ENCODE peak calls at places on chromosomes 16 and 17, in four cellular contexts. Y is T-helper 2 cell, C is NCI-H460, K is C1 segment of cervical spinal cord. T is an unnamed sample.

GRCh38 chr16:30615358-30616076 is 5.3 kb upstream of the ZNF689 start:
- DNase-seq in K (peak; percentile 19), C (peak; percentile 13), Y (peak; percentile 47), T (peak; percentile 30)

GRCh38 chr16:29842732-29843346 is 20.2 kb downstream of the CDIPT start:
- DNase-seq in C (no peak), K (no peak), Y (no peak), T (no peak)

GRCh38 chr17:8117980-8118768 is at the start of gene ALOXE3:
- DNase-seq in Y (no peak), C (no peak), K (no peak), T (peak; percentile 68)

GRCh38 chr17:56985371-56986162 is 7.6 kb downstream of the SCPEP1 start:
- DNase-seq in C (no peak), K (no peak), Y (no peak), T (no peak)

GRCh38 chr16:56422896-56423441 is 2.4 kb downstream of the AMFR start:
- DNase-seq in K (no peak), C (no peak), Y (no peak), T (no peak)

GRCh38 chr16:1428511-1428910 is 2.4 kb upstream of the PERCC1 start:
- DNase-seq in Y (no peak), K (no peak), C (no peak), T (no peak)

GRCh38 chr16:80541306-80541694 is 507 bp downstream of the DYNLRB2 start:
- DNase-seq in Y (no peak), K (no peak), C (no peak), T (no peak)

GRCh38 chr16:75379911-75380847 is 53.1 kb downstream of the CFDP1 start:
- DNase-seq in K (no peak), C (no peak), Y (peak; percentile 33), T (no peak)

GRCh38 chr17:78599419-78599818 is 22.2 kb upstream of the DNAH17 start:
- DNase-seq in Y (no peak), C (no peak), K (no peak), T (no peak)

GRCh38 chr16:8814095-8814806 is 16.6 kb downstream of the PMM2 start:
- DNase-seq in C (no peak), Y (no peak), K (no peak), T (no peak)

GRCh38 chr17:69232650-69233049 is 4.0 kb upstream of the ABCA10 start:
- DNase-seq in C (no peak), Y (no peak), K (no peak), T (no peak)

GRCh38 chr17:65783845-65784334 is 222.4 kb upstream of the AXIN2 start:
- DNase-seq in K (no peak), Y (no peak), C (peak; percentile 49), T (no peak)

GRCh38 chr17:3033741-3034577 is 29.4 kb downstream of the OR1D5 start:
- DNase-seq in K (no peak), C (no peak), Y (no peak), T (no peak)

GRCh38 chr16:1561836-1562235 is 28.4 kb downstream of the TMEM204 start:
- DNase-seq in Y (no peak), K (no peak), C (no peak), T (no peak)

GRCh38 chr17:45314761-45315549 is 1.9 kb downstream of the MAP3K14 start:
- DNase-seq in C (no peak), Y (no peak), K (no peak), T (no peak)

GRCh38 chr16:49952386-49952785 is 72.6 kb upstream of the CNEP1R1 start:
- DNase-seq in K (no peak), C (no peak), Y (no peak), T (no peak)

GRCh38 chr16:66895999-66896398 is 15.7 kb downstream of the PDP2 start:
- DNase-seq in C (no peak), Y (no peak), K (no peak), T (no peak)

GRCh38 chr17:67658265-67658664 is 59.5 kb upstream of the NOL11 start:
- DNase-seq in K (no peak), C (no peak), Y (no peak), T (no peak)

GRCh38 chr17:28178800-28179199 is 136.3 kb downstream of the NLK start:
- DNase-seq in K (no peak), Y (no peak), C (no peak), T (no peak)

GRCh38 chr17:13502263-13502662 is 99.5 kb downstream of the HS3ST3A1 start:
- DNase-seq in C (no peak), K (no peak), Y (no peak), T (no peak)

GRCh38 chr16:50774405-50774804 is 32.5 kb downstream of the CYLD start:
- DNase-seq in C (no peak), K (no peak), Y (no peak), T (no peak)

GRCh38 chr16:3654249-3654991 is at the start of gene DNASE1:
- DNase-seq in C (peak; percentile 64), Y (peak; percentile 22), K (peak; percentile 2), T (peak; percentile 47)

GRCh38 chr16:83577201-83577600 is 230.6 kb upstream of the HSBP1 start:
- DNase-seq in K (no peak), Y (no peak), C (no peak), T (no peak)

GRCh38 chr17:73901661-73902415 is 257.6 kb upstream of the SDK2 start:
- DNase-seq in Y (no peak), C (no peak), K (no peak), T (peak; percentile 3)

GRCh38 chr17:57986841-57987581 is 1.0 kb downstream of the VEZF1 start:
- DNase-seq in K (no peak), C (no peak), Y (no peak), T (peak; percentile 36)

GRCh38 chr17:83201206-83202001 is 122.0 kb downstream of the METRNL start:
- DNase-seq in C (no peak), Y (no peak), K (no peak), T (no peak)

GRCh38 chr17:45052052-45052772 is 780 bp upstream of the DCAKD start:
- DNase-seq in Y (peak; percentile 58), K (no peak), C (no peak), T (peak; percentile 52)

GRCh38 chr17:58371300-58371950 is 19.4 kb upstream of the SUPT4H1 start:
- DNase-seq in K (no peak), Y (no peak), C (no peak), T (peak; percentile 81)

GRCh38 chr17:3976675-3977171 is 12.5 kb upstream of the ATP2A3 start:
- DNase-seq in C (no peak), K (peak; percentile 36), Y (no peak), T (peak; percentile 68)

GRCh38 chr17:59842901-59843652 is 49.7 kb downstream of the TUBD1 start:
- DNase-seq in Y (no peak), C (peak; percentile 74), K (no peak), T (peak; percentile 84)

GRCh38 chr16:24953721-24954120 is 61.4 kb downstream of the ARHGAP17 start:
- DNase-seq in K (no peak), Y (no peak), C (no peak), T (no peak)